ENCODE peak calls at places on chromosomes 7 and 10, in nine cellular contexts. Z is IMR-90, R is heart left ventricle, T is HCT116, A is sigmoid colon, C is adrenal gland, B is suprapubic skin, M is ovary, H is A549. P is an unnamed sample. For H3K4me1, the result is how much of the 10 kb centered on the place peaks cover.

GRCh38 chr7:94452257-94452656 is 57.4 kb upstream of the CASD1 start:
- DNase-seq in Z (peak), R (peak), T (no peak), A (peak), C (no peak), B (no peak), M (no peak), H (no peak), P (peak)

GRCh38 chr7:129786825-129787563 is 165.8 kb downstream of the UBE2H start:
- DNase-seq in Z (no peak), R (no peak), T (no peak), A (no peak), C (no peak), B (no peak), M (no peak), H (no peak), P (peak)

GRCh38 chr7:82284936-82285519 is 158.5 kb downstream of the CACNA2D1 start:
- DNase-seq in Z (no peak), R (no peak), T (no peak), A (no peak), C (no peak), B (no peak), M (no peak), H (no peak), P (no peak)

GRCh38 chr10:70355234-70356021 is 27.0 kb downstream of the LRRC20 start:
- DNase-seq in Z (no peak), R (no peak), T (no peak), A (no peak), C (no peak), B (no peak), M (no peak), H (no peak), P (no peak)

GRCh38 chr7:78768859-78769258 is 684.6 kb downstream of the MAGI2 start:
- DNase-seq in Z (no peak), R (no peak), T (no peak), A (no peak), C (no peak), B (no peak), M (no peak), H (no peak), P (no peak)

GRCh38 chr7:108425876-108426275 is 30.4 kb downstream of the NRCAM start:
- DNase-seq in Z (no peak), R (no peak), T (no peak), A (no peak), C (no peak), B (no peak), M (no peak), H (no peak), P (no peak)

GRCh38 chr10:58502956-58503355 is 9.7 kb upstream of the BICC1 start:
- DNase-seq in Z (peak), R (no peak), T (no peak), A (no peak), C (no peak), B (no peak), M (no peak), H (no peak), P (no peak)

GRCh38 chr7:131935180-131935579 is 378.8 kb upstream of the PODXL start:
- DNase-seq in Z (no peak), R (no peak), T (no peak), A (no peak), C (no peak), B (no peak), M (no peak), H (no peak), P (no peak)

GRCh38 chr10:6202098-6202683 is 541 bp upstream of the PFKFB3 start:
- DNase-seq in Z (no peak), R (peak), T (no peak), A (no peak), C (peak), B (no peak), M (no peak), H (no peak), P (no peak)

GRCh38 chr10:29876008-29876555 is 183.3 kb downstream of the JCAD start:
- DNase-seq in Z (no peak), R (no peak), T (no peak), A (no peak), C (no peak), B (no peak), M (no peak), H (no peak), P (no peak)

GRCh38 chr7:46764100-46764941 is 817.6 kb downstream of the TNS3 start:
- DNase-seq in Z (peak), R (peak), T (peak), A (peak), C (peak), B (no peak), M (no peak), H (peak), P (peak)

GRCh38 chr7:133820584-133820983 is 306.6 kb upstream of the LRGUK start:
- DNase-seq in Z (no peak), R (no peak), T (no peak), A (no peak), C (no peak), B (no peak), M (no peak), H (no peak), P (no peak)

GRCh38 chr7:2516194-2516555 is 3.4 kb upstream of the LFNG start:
- DNase-seq in Z (no peak), R (no peak), T (no peak), A (no peak), C (no peak), B (no peak), M (no peak), H (peak), P (no peak)

GRCh38 chr10:72315611-72316385 is 38.9 kb downstream of the DNAJB12 start:
- DNase-seq in Z (peak), R (peak), T (no peak), A (peak), C (peak), B (no peak), M (peak), H (no peak), P (peak)

GRCh38 chr7:94908204-94909022 is 1.0 kb downstream of the PPP1R9A start:
- DNase-seq in Z (no peak), R (peak), T (peak), A (peak), C (peak), B (no peak), M (peak), H (peak), P (peak)

GRCh38 chr7:33905389-33906032 is at the start of gene BMPER:
- DNase-seq in Z (peak), R (peak), T (no peak), A (peak), C (peak), B (no peak), M (peak), H (peak), P (peak)

GRCh38 chr7:20393021-20394015 is 62.6 kb downstream of the ITGB8 start:
- DNase-seq in Z (no peak), R (no peak), T (no peak), A (no peak), C (no peak), B (no peak), M (no peak), H (no peak), P (peak)

GRCh38 chr10:23435378-23435777 is 3.5 kb upstream of the OTUD1 start:
- DNase-seq in Z (no peak), R (no peak), T (no peak), A (no peak), C (no peak), B (no peak), M (no peak), H (no peak), P (no peak)

GRCh38 chr7:3893151-3893788 is 592.2 kb downstream of the SDK1 start:
- DNase-seq in Z (no peak), R (no peak), T (no peak), A (no peak), C (no peak), B (no peak), M (no peak), H (no peak), P (no peak)

GRCh38 chr10:14699482-14699881 is 75.2 kb downstream of the FAM107B start:
- DNase-seq in Z (no peak), R (no peak), T (no peak), A (no peak), C (no peak), B (no peak), M (no peak), H (no peak), P (no peak)

GRCh38 chr10:21724020-21724589 is 190.1 kb downstream of the MLLT10 start:
- DNase-seq in Z (peak), R (no peak), T (no peak), A (no peak), C (no peak), B (no peak), M (no peak), H (no peak), P (no peak)

GRCh38 chr7:73894851-73895441 is 34.0 kb downstream of the TMEM270 start:
- DNase-seq in Z (peak), R (peak), T (no peak), A (peak), C (no peak), B (peak), M (no peak), H (peak), P (peak)

GRCh38 chr7:103065666-103066065 is 8.9 kb downstream of the FBXL13 start:
- DNase-seq in Z (peak), R (peak), T (peak), A (no peak), C (no peak), B (no peak), M (peak), H (peak), P (no peak)

GRCh38 chr10:69088471-69088769 is 517 bp downstream of the SRGN start:
- DNase-seq in Z (no peak), R (no peak), T (no peak), A (no peak), C (no peak), B (no peak), M (no peak), H (no peak), P (no peak)
- H3K27ac ChIP-seq in Z (no peak), R (peak), T (no peak), A (peak), C (peak), B (peak), M (peak), H (peak), P (no peak)

DNA sequence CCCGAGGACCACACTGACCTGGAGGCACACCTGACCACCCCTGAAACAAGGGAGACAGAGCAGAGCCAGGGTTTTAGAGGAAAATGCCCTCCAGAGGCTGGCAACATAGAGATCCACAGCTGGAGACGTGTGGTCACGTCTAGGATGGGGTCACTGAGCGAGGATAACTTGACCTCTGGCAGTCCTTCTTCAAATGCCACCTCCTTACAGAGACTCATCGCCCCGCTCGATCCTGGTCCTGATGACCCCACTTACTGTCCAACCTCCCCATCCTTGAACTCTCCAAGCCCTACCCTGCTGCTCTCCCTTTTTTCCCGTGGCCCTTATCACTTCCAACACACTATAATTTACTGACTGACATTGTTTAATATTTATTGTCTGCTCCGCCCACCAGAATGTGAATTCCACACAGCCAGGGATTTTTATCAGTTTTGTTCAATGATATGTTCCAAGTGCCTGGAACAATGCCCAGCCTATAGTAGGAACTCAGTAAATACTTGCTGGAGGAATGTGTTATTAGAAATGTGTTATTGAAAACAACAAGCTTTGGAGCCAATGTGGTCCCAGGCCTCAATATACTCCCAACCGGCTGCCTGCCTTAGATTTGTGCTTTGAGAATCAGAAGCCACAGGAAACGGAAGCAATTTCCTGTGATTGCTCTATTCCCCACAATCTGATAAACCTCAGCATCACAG is 243.7 kb downstream of the GLI3 start:
- DNase-seq in Z (peak), R (no peak), T (no peak), A (no peak), C (no peak), B (no peak), M (no peak), H (no peak), P (no peak)
- TF ChIP-seq POLR2A in Z (no peak), R (no peak), T (no peak), A (no peak), C (no peak), B (no peak), M (no peak), H (no peak), P (no peak)

GRCh38 chr10:131930586-131931330 is 29.9 kb downstream of the PPP2R2D start:
- DNase-seq in Z (no peak), R (no peak), T (no peak), A (peak), C (no peak), B (no peak), M (no peak), H (no peak), P (no peak)

GRCh38 chr10:131930150-131930549 is 29.3 kb downstream of the PPP2R2D start:
- DNase-seq in Z (no peak), R (no peak), T (no peak), A (peak), C (no peak), B (no peak), M (no peak), H (no peak), P (no peak)

GRCh38 chr10:131926743-131927595 is 26.2 kb downstream of the PPP2R2D start:
- DNase-seq in Z (no peak), R (no peak), T (no peak), A (peak), C (no peak), B (peak), M (no peak), H (no peak), P (no peak)

GRCh38 chr10:131928248-131929095 is 27.7 kb downstream of the PPP2R2D start:
- DNase-seq in Z (peak), R (no peak), T (no peak), A (peak), C (no peak), B (no peak), M (no peak), H (no peak), P (no peak)

DNA sequence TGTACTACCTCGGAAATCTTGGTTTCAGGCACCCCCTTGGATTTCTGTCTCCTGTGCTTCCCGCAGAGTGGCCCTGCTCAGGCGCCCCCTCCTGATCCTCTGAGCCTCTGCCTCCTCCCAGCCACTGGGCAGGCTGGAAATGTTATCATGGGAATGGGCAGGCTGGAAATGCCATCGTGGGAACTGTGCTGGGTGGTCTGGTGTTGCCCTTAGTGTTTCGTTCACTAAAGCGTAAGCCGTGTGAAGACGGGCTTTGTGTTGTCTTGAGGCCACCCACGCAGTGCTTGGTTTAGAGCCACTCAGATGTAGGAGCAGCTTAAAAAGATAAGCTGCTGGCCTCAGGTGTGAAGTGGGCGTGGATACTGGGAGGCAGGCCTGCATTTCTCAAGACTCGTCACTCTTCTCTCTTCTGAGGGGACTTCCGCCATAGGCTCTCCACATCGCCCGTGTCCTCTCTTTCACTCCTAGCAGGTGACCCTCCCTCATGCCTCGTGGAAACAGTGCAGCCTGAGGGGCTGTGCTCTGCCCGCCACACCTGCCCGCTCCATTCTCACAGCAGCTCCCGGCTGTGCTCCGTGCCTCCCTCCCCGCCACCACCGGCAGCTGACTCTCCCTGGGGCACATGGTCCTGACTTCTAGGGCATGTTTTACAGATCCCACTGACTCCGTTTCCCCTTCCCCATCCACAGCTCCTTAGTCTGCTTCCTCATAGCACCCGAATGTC is 28.5 kb downstream of the PPP2R2D start:
- DNase-seq in Z (no peak), R (no peak), T (no peak), A (peak), C (no peak), B (no peak), M (no peak), H (no peak), P (no peak)
- H3K4me1 ChIP-seq in Z (under half), R (under half), T (under half), A (under half), C (under half), B (under half), M (under half), H (under half), P (half or more)

GRCh38 chr10:11988924-11989323 is 53.7 kb downstream of the UPF2 start:
- DNase-seq in Z (no peak), R (no peak), T (no peak), A (no peak), C (no peak), B (no peak), M (no peak), H (no peak), P (no peak)
- H3K27ac ChIP-seq in Z (no peak), R (no peak), T (no peak), A (no peak), C (no peak), B (no peak), M (no peak), H (no peak), P (peak)

GRCh38 chr7:29989257-29989995 is at the start of gene SCRN1:
- DNase-seq in Z (peak), R (peak), T (no peak), A (peak), C (peak), B (no peak), M (peak), H (peak), P (peak)
- TF ChIP-seq POLR2A in Z (no peak), R (no peak), T (peak), A (no peak), C (peak), B (no peak), M (no peak), H (peak), P (peak)

GRCh38 chr7:154484943-154485342 is 432.7 kb downstream of the DPP6 start:
- DNase-seq in Z (no peak), R (no peak), T (no peak), A (no peak), C (no peak), B (no peak), M (no peak), H (no peak), P (no peak)
- H3K4me1 ChIP-seq in Z (under half), R (under half), T (under half), A (under half), C (under half), B (under half), M (under half), H (under half), P (under half)

GRCh38 chr7:36185092-36185491 is 32.0 kb downstream of the EEPD1 start:
- DNase-seq in Z (no peak), R (no peak), T (no peak), A (no peak), C (no peak), B (no peak), M (no peak), H (no peak), P (no peak)
- H3K27ac ChIP-seq in Z (no peak), R (no peak), T (no peak), A (peak), C (no peak), B (no peak), M (no peak), H (no peak), P (no peak)

GRCh38 chr10:124693801-124694416 is 50.3 kb downstream of the FAM53B start:
- DNase-seq in Z (no peak), R (peak), T (no peak), A (peak), C (no peak), B (no peak), M (no peak), H (no peak), P (peak)
- TF ChIP-seq POLR2A in Z (no peak), R (no peak), T (no peak), A (no peak), C (no peak), B (no peak), M (no peak), H (no peak), P (no peak)

GRCh38 chr7:37944737-37945054 is 24.3 kb downstream of the EPDR1 start:
- DNase-seq in Z (no peak), R (no peak), T (no peak), A (no peak), C (no peak), B (no peak), M (no peak), H (no peak), P (no peak)
- H3K4me1 ChIP-seq in Z (under half), R (under half), T (under half), A (under half), C (under half), B (under half), M (under half), H (half or more), P (under half)

DNA sequence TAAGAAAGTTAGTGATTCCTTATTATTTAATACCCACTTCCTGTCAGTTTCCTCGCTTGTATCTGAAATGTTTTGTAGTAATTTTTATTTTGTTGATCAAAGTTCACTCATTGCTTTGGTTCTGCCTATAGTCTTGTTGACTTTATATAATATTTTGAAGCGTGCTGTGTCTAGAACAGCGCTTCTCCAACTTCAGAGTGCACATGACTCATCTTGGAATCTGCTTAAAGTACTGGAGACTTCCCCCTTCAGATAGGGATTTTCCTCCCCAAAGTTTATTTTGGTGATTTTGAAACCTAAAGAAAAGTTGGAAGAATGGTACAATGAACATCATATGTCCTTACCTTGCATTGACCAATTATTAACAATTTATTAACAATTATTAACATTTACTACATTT is 5.8 kb downstream of the COMTD1 start:
- DNase-seq in Z (peak), R (no peak), T (no peak), A (no peak), C (no peak), B (no peak), M (no peak), H (no peak), P (no peak)
- H3K27ac ChIP-seq in Z (no peak), R (peak), T (no peak), A (peak), C (no peak), B (no peak), M (no peak), H (peak), P (no peak)

P was measured in body of pancreas.